ENCODE peak calls at places on chromosomes 7 and 10, in eight cellular contexts. One of them, this sample, is unnamed.

GRCh38 chr7:92753614-92754013 is 82.8 kb downstream of the CDK6 start:
- DNase-seq in heart right ventricle: no peak
- DNase-seq in HFFc6: no peak
- DNase-seq in epithelial cell of esophagus: peak
- DNase-seq in BJ: no peak
- DNase-seq in IMR-90: peak
- DNase-seq in CD8-positive, alpha-beta T cell: no peak
- DNase-seq in hepatocyte: no peak
- DNase-seq in this sample: no peak

GRCh38 chr7:103934508-103934907 is 55.0 kb downstream of the RELN start:
- DNase-seq in epithelial cell of esophagus: no peak
- DNase-seq in heart right ventricle: no peak
- DNase-seq in hepatocyte: no peak
- DNase-seq in HFFc6: no peak
- DNase-seq in BJ: no peak
- DNase-seq in CD8-positive, alpha-beta T cell: no peak
- DNase-seq in IMR-90: no peak
- DNase-seq in this sample: no peak

GRCh38 chr10:73117976-73118743 is 7.9 kb downstream of the NUDT13 start:
- DNase-seq in hepatocyte: peak
- DNase-seq in IMR-90: peak
- DNase-seq in epithelial cell of esophagus: peak
- DNase-seq in CD8-positive, alpha-beta T cell: no peak
- DNase-seq in heart right ventricle: no peak
- DNase-seq in BJ: no peak
- DNase-seq in HFFc6: peak
- DNase-seq in this sample: peak

GRCh38 chr7:80243425-80243824 is 108.8 kb downstream of the GNAI1 start:
- DNase-seq in BJ: no peak
- DNase-seq in heart right ventricle: no peak
- DNase-seq in CD8-positive, alpha-beta T cell: no peak
- DNase-seq in epithelial cell of esophagus: no peak
- DNase-seq in hepatocyte: no peak
- DNase-seq in HFFc6: no peak
- DNase-seq in IMR-90: no peak
- DNase-seq in this sample: no peak

GRCh38 chr10:29533696-29534285 is 101.0 kb downstream of the SVIL start:
- DNase-seq in epithelial cell of esophagus: peak
- DNase-seq in CD8-positive, alpha-beta T cell: no peak
- DNase-seq in IMR-90: no peak
- DNase-seq in hepatocyte: no peak
- DNase-seq in heart right ventricle: no peak
- DNase-seq in HFFc6: no peak
- DNase-seq in BJ: no peak
- DNase-seq in this sample: no peak

GRCh38 chr10:125146791-125147604 is 13.4 kb downstream of the CTBP2 start:
- DNase-seq in BJ: no peak
- DNase-seq in heart right ventricle: no peak
- DNase-seq in hepatocyte: no peak
- DNase-seq in CD8-positive, alpha-beta T cell: no peak
- DNase-seq in HFFc6: peak
- DNase-seq in epithelial cell of esophagus: peak
- DNase-seq in IMR-90: peak
- DNase-seq in this sample: peak

GRCh38 chr10:11532329-11532728 is 79.1 kb downstream of the USP6NL start:
- DNase-seq in hepatocyte: no peak
- DNase-seq in epithelial cell of esophagus: peak
- DNase-seq in IMR-90: peak
- DNase-seq in HFFc6: no peak
- DNase-seq in heart right ventricle: no peak
- DNase-seq in CD8-positive, alpha-beta T cell: no peak
- DNase-seq in BJ: no peak
- DNase-seq in this sample: no peak

GRCh38 chr7:122040147-122040546 is 103.9 kb downstream of the AASS start:
- DNase-seq in CD8-positive, alpha-beta T cell: no peak
- DNase-seq in HFFc6: no peak
- DNase-seq in epithelial cell of esophagus: peak
- DNase-seq in heart right ventricle: no peak
- DNase-seq in hepatocyte: no peak
- DNase-seq in BJ: no peak
- DNase-seq in IMR-90: no peak
- DNase-seq in this sample: peak

GRCh38 chr7:42269161-42269560 is 32.2 kb upstream of the GLI3 start:
- DNase-seq in HFFc6: no peak
- DNase-seq in hepatocyte: no peak
- DNase-seq in IMR-90: no peak
- DNase-seq in CD8-positive, alpha-beta T cell: no peak
- DNase-seq in heart right ventricle: no peak
- DNase-seq in BJ: no peak
- DNase-seq in epithelial cell of esophagus: peak
- DNase-seq in this sample: no peak

GRCh38 chr10:122213766-122214165 is 57.3 kb upstream of the BTBD16 start:
- DNase-seq in hepatocyte: no peak
- DNase-seq in HFFc6: no peak
- DNase-seq in IMR-90: no peak
- DNase-seq in CD8-positive, alpha-beta T cell: no peak
- DNase-seq in epithelial cell of esophagus: no peak
- DNase-seq in heart right ventricle: no peak
- DNase-seq in BJ: no peak
- DNase-seq in this sample: no peak

GRCh38 chr10:128734161-128734560 is 607.9 kb upstream of the MKI67 start:
- DNase-seq in CD8-positive, alpha-beta T cell: no peak
- DNase-seq in IMR-90: no peak
- DNase-seq in HFFc6: no peak
- DNase-seq in epithelial cell of esophagus: no peak
- DNase-seq in BJ: no peak
- DNase-seq in heart right ventricle: no peak
- DNase-seq in hepatocyte: no peak
- DNase-seq in this sample: no peak

GRCh38 chr7:124077546-124077945 is 44.7 kb upstream of the TMEM229A start:
- DNase-seq in hepatocyte: no peak
- DNase-seq in BJ: no peak
- DNase-seq in CD8-positive, alpha-beta T cell: no peak
- DNase-seq in epithelial cell of esophagus: no peak
- DNase-seq in heart right ventricle: no peak
- DNase-seq in IMR-90: no peak
- DNase-seq in HFFc6: no peak
- DNase-seq in this sample: no peak
- TF ChIP-seq CTCF in hepatocyte: no peak
- TF ChIP-seq CTCF in BJ: no peak
- TF ChIP-seq CTCF in CD8-positive, alpha-beta T cell: no peak
- TF ChIP-seq CTCF in epithelial cell of esophagus: no peak
- TF ChIP-seq CTCF in heart right ventricle: no peak
- TF ChIP-seq CTCF in IMR-90: no peak
- TF ChIP-seq CTCF in HFFc6: peak
- TF ChIP-seq CTCF in this sample: no peak

DNA sequence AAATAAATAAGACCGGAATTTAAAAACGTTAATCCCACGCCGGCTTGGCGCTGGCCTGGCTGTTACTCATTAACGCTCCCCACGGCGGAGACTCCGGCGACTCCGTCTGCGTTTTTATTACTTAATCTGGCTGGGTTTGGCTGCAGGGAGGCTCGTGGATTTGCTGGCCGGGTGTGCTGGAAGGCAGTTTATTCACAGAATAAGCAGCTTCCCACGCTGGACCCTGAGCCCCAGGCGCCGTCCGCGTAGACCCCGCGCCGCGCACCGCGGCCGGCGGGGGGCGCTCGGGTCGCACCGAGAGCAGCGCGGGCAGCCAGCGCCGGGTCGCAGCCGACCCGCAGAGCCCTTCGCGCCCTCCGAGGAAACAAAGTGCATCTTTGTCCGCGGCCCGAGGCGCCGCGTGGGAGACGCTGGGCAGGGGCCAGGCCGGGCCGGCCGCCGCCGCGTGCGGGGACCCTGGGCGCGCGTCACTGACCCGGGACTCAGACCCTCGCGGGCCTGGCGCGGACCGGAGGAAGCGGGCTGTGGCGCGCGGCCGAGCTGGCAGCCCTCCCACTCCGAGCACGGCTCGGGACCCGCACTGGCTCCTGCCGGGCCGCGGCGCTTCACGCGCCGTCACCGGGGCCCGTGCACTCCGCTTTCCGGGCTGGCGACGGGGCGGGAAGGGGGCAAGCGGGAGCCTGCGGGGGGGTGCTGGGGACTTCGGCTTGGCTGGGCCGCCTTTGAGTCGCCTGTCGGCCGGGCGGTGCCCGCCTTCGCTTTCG is 586 bp upstream of the GRK5 start:
- DNase-seq in IMR-90: peak
- DNase-seq in BJ: no peak
- DNase-seq in CD8-positive, alpha-beta T cell: peak
- DNase-seq in epithelial cell of esophagus: peak
- DNase-seq in heart right ventricle: peak
- DNase-seq in hepatocyte: peak
- DNase-seq in HFFc6: peak
- DNase-seq in this sample: peak
- TF ChIP-seq CTCF in IMR-90: peak
- TF ChIP-seq CTCF in BJ: peak
- TF ChIP-seq CTCF in CD8-positive, alpha-beta T cell: peak
- TF ChIP-seq CTCF in epithelial cell of esophagus: peak
- TF ChIP-seq CTCF in heart right ventricle: peak
- TF ChIP-seq CTCF in hepatocyte: peak
- TF ChIP-seq CTCF in HFFc6: peak
- TF ChIP-seq CTCF in this sample: peak

GRCh38 chr10:84076540-84077195 is 62.6 kb upstream of the GHITM start:
- DNase-seq in epithelial cell of esophagus: no peak
- DNase-seq in CD8-positive, alpha-beta T cell: no peak
- DNase-seq in BJ: no peak
- DNase-seq in heart right ventricle: no peak
- DNase-seq in HFFc6: peak
- DNase-seq in IMR-90: peak
- DNase-seq in hepatocyte: peak
- DNase-seq in this sample: no peak
- TF ChIP-seq CTCF in epithelial cell of esophagus: no peak
- TF ChIP-seq CTCF in CD8-positive, alpha-beta T cell: no peak
- TF ChIP-seq CTCF in BJ: peak
- TF ChIP-seq CTCF in heart right ventricle: peak
- TF ChIP-seq CTCF in HFFc6: peak
- TF ChIP-seq CTCF in IMR-90: peak
- TF ChIP-seq CTCF in hepatocyte: peak
- TF ChIP-seq CTCF in this sample: no peak

GRCh38 chr10:9342865-9343450 is 1288.5 kb downstream of the GATA3 start:
- DNase-seq in heart right ventricle: no peak
- DNase-seq in hepatocyte: peak
- DNase-seq in BJ: no peak
- DNase-seq in IMR-90: peak
- DNase-seq in epithelial cell of esophagus: peak
- DNase-seq in CD8-positive, alpha-beta T cell: no peak
- DNase-seq in HFFc6: peak
- DNase-seq in this sample: peak
- TF ChIP-seq CTCF in heart right ventricle: peak
- TF ChIP-seq CTCF in hepatocyte: peak
- TF ChIP-seq CTCF in BJ: peak
- TF ChIP-seq CTCF in IMR-90: peak
- TF ChIP-seq CTCF in epithelial cell of esophagus: peak
- TF ChIP-seq CTCF in CD8-positive, alpha-beta T cell: peak
- TF ChIP-seq CTCF in HFFc6: peak
- TF ChIP-seq CTCF in this sample: peak

DNA sequence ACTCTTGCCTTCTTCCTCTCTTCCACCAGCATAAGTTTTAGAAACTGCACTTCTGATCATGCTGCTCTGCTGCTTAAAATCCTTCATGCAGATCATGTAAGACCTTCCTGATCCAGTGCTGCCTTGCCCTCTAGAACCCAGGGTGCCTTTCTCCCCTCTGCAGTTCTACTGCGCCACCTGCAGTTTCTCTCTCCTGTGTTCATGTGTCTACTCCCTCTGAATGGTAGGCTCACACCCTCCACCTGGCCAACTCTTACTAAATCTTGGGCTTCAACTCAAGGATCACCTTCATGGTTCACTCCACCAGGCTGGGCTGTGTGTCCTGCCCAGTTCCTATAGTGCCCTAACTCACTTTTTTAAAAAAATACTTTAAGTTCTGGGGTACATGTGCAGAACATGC is 174.6 kb upstream of the ITGB1 start:
- DNase-seq in BJ: no peak
- DNase-seq in heart right ventricle: no peak
- DNase-seq in epithelial cell of esophagus: peak
- DNase-seq in IMR-90: no peak
- DNase-seq in hepatocyte: no peak
- DNase-seq in CD8-positive, alpha-beta T cell: no peak
- DNase-seq in HFFc6: no peak
- DNase-seq in this sample: no peak
- TF ChIP-seq CTCF in BJ: no peak
- TF ChIP-seq CTCF in heart right ventricle: peak
- TF ChIP-seq CTCF in epithelial cell of esophagus: peak
- TF ChIP-seq CTCF in IMR-90: no peak
- TF ChIP-seq CTCF in hepatocyte: no peak
- TF ChIP-seq CTCF in CD8-positive, alpha-beta T cell: no peak
- TF ChIP-seq CTCF in HFFc6: peak
- TF ChIP-seq CTCF in this sample: no peak

This sample was measured in RWPE1.